ENCODE peak calls at places on chromosomes 16 and 17, in four cellular contexts. G is PC-3, E is choroid plexus epithelial cell, K is colonic mucosa. L is an unnamed sample.

GRCh38 chr16:86604436-86605220 is 26.3 kb downstream of the FOXL1 start:
- DNase-seq in E (no peak), G (no peak), K (no peak), L (no peak)

GRCh38 chr17:3750926-3751325 is 27.2 kb downstream of the HASPIN start:
- DNase-seq in K (no peak), E (no peak), G (no peak), L (no peak)

GRCh38 chr16:49643429-49644142 is 212.3 kb downstream of the ZNF423 start:
- DNase-seq in G (no peak), K (no peak), E (peak), L (no peak)

GRCh38 chr16:66416981-66417700 is 10.0 kb upstream of the BEAN1 start:
- DNase-seq in G (peak), K (peak), E (no peak), L (peak)

GRCh38 chr17:70773210-70773609 is 603.9 kb downstream of the KCNJ2 start:
- DNase-seq in E (no peak), K (no peak), G (no peak), L (no peak)

GRCh38 chr17:29368161-29368560 is 22.0 kb upstream of the TAOK1 start:
- DNase-seq in K (no peak), E (no peak), G (no peak), L (no peak)

GRCh38 chr16:56332464-56333079 is 92.8 kb downstream of the AMFR start:
- DNase-seq in K (peak), G (peak), E (peak), L (peak)

GRCh38 chr16:89958068-89958467 is 9.5 kb downstream of the DEF8 start:
- DNase-seq in E (peak), K (no peak), G (peak), L (peak)

GRCh38 chr16:57591086-57591869 is 37.2 kb upstream of the ADGRG1 start:
- DNase-seq in G (peak), E (peak), K (peak), L (peak)

GRCh38 chr16:56771558-56772279 is 41.8 kb downstream of the NUP93 start:
- DNase-seq in K (no peak), G (no peak), E (peak), L (no peak)

DNA sequence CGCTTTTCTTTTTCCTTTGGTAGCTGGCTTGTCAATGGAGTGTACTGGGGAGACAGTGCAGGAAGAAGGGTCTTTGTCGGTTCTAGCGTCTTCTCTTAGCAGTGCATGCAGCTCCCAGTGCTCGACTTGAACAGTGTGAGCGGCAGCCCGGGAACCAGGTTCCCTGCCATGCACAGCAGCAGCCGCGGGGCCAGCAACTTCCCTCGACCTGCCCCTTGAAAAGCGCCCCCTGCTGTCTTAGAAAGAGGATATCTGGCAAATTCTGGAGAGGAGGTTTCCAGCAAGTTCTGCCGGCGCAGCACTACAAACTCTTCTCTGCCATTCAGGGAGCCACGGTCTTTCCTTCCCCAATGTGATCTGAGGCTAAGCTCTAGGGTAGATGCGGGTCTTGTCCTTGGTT is 451.5 kb downstream of the PMP22 start:
- DNase-seq in G (peak), E (peak), K (no peak), L (no peak)
- TF ChIP-seq CTCF in G (peak), E (peak), K (no peak), L (no peak)

DNA sequence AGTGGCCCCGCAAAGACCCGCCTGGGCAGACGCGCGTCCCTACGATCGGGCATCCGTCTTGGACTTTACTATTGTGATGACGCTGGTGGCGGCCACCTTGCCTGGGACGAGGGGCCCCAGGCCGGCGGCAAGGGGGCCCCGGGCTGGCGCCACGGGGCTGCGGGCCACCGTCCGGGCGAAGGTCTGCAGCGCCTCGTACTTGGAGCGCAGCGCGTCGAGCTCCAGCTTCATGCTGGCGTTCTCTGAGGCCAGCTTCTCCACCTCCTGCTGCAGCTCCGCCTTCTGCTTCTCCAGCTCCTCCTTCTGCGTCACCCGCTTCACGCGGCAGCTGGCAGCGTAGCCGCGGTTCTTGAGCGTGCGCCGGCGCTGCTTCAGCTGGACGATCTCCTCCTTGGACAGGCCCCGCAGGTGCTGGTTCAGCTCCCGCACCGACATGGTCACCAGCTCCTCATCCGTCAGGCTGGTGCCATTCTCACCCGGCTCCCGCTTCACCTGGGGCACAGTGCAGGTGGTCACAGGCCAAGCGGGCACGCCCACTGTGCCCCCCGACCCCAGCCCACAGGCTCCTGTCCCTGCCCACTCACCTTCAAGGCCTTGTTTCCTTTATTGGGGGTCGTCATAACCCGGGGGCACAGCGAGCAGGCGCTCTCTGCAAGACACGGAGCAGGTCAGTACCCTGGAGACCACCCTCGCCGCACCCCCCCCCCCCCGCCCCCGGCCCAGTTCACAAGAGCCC is 4.8 kb upstream of the SIRT7 start:
- DNase-seq in G (no peak), K (no peak), E (no peak), L (no peak)
- H3K4me3 ChIP-seq in G (peak), K (peak), E (peak), L (no peak)

GRCh38 chr16:46772463-46772862 is 24.3 kb upstream of the MYLK3 start:
- DNase-seq in K (no peak), G (no peak), E (no peak), L (no peak)
- TF ChIP-seq CTCF in K (no peak), G (no peak), E (no peak), L (no peak)

GRCh38 chr17:55318715-55319487 is 54.1 kb downstream of the HLF start:
- DNase-seq in K (no peak), E (no peak), G (no peak), L (peak)
- H3K4me3 ChIP-seq in K (no peak), E (no peak), G (no peak), L (no peak)

DNA sequence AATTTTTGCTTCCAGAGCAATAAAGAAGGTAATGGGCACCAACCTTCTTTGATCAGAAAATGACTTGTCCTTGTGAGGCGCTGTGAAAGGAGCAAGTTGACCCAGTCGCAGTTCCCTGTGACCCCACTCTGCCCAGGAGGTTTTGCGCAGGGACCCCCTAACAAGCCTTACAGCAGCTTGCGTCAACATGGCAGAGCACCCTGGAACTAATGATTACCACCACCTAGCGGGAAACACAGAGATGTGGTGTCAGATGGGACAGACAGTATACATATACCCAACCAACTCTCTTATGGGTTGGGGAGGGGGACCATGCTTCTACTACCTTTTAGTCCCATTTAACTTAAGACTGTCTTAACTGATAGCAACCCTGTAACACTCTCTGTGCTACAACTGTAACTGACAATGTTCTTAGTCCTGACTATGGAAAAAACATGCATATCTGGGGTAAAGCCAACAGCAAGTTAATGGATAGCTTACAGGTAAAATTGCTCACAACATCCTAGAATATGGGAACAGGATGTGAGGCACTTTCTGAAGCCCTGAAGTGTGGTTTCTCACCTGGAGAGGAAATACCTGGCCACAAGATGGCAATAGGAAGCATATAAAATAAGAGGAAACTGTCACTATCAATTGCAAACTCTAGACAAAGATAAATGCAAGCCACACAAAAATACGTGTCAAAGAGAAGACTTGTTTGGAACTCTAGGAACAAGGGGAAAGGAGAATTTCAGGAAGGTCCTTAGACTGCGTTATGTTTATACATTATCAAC is 3.0 kb downstream of the KARS1 start:
- DNase-seq in K (no peak), G (peak), E (no peak), L (peak)
- TF ChIP-seq CTCF in K (peak), G (peak), E (no peak), L (peak)

GRCh38 chr17:50103252-50103651 is 8.1 kb downstream of the PDK2 start:
- DNase-seq in E (no peak), G (no peak), K (no peak), L (no peak)

GRCh38 chr17:50102164-50102991 is 7.2 kb downstream of the PDK2 start:
- DNase-seq in G (no peak), E (no peak), K (peak), L (no peak)

GRCh38 chr17:50100480-50100883 is 5.3 kb downstream of the PDK2 start:
- DNase-seq in G (no peak), K (peak), E (no peak), L (no peak)

GRCh38 chr17:50100921-50101345 is 5.8 kb downstream of the PDK2 start:
- DNase-seq in E (no peak), G (no peak), K (no peak), L (no peak)

DNA sequence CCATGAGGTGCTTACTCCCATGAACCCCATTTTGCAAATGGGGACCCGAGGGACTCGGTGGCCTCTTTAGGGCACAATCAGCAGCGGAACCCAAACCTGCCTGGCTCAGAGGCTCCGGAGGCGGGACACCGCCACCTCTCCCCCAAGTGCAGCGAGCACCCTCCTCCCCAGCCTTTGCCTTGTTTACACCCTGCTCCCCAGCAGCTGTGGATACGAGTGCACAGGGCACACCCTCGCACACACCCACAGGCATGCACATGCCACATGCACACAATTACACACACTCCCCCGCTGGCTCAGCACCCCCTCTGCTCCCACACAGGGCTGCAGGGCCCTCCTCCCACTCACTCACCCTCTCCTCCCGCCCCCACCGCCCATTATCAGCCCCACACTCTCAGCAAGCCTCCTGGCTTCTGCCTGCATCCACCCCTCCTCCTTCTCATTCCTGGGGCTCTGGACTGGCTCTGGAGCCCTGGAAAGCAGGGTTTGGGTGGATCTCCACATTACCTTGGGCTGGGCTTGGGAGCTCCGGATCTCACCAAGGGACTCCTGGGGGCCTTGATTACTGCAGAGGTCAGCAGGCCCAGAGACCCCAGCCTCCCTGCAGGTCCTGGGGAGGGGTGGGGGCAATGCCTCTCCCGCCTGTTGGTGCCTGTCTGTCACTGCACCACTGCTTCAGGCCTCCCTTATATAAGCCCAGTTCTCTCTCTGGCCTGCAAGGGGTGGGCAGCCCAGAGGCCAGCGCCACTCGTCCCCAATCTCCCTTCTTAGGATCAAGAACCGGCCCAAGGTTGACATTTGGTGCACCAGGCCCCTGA is 6.4 kb downstream of the PDK2 start:
- DNase-seq in K (peak), G (no peak), E (peak), L (no peak)
- H3K4me3 ChIP-seq in K (no peak), G (no peak), E (no peak), L (no peak)

DNA sequence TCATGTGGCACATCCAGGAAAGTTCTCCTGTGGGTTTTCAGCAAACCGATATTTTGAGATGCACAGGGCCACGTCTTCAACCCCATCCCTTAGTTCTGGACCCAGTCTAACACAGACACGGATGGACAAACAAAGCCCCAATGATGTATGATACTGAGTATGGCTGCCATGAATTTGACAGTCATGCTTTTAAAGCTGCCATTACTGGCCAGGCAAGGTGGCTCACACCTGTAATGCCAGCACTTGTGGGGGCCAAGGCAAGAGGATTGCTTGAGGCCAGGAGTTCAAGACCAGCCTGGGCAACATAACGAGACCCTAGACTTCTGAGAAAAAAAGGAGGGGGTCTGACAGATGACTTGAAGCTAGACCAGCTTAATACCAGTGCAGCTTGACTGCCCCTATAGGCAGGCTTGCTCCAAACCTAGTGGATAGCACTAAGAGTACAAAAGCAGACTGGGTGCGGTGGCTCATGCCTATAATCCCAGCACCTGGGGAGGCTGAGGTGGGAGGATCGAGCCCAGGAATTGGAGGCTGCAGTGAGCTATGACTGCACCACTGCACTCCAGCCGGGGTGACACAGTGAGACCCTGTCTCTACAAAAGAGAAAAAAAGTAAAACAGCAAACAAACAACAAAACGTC is 10.8 kb upstream of the ZNF629 start:
- DNase-seq in G (no peak), K (no peak), E (peak), L (no peak)
- TF ChIP-seq CTCF in G (peak), K (no peak), E (peak), L (no peak)

GRCh38 chr17:1644493-1645206 is 882 bp downstream of the SCARF1 start:
- DNase-seq in E (no peak), K (no peak), G (peak), L (peak)
- H3K4me3 ChIP-seq in E (no peak), K (peak), G (no peak), L (no peak)

DNA sequence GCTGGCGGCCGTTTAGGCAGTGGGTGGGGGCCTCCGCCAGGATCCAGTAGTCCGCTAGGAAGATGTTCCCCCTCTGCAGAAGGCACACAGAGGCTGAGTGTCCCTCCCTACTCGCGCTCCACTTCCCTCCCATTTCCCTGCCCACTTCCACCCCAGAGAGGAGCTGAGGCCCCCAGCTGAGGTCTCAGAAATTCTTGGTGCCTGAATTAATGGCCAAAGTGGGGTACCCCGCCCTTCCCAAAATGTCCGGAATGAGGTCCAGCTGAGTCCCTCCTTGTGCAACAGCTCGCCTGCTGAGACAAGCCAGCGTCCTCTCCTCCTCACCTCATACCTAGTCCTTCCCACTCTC is 7.9 kb downstream of the ALOXE3 start:
- DNase-seq in E (no peak), G (no peak), K (no peak), L (no peak)
- TF ChIP-seq CTCF in E (no peak), G (no peak), K (no peak), L (no peak)

DNA sequence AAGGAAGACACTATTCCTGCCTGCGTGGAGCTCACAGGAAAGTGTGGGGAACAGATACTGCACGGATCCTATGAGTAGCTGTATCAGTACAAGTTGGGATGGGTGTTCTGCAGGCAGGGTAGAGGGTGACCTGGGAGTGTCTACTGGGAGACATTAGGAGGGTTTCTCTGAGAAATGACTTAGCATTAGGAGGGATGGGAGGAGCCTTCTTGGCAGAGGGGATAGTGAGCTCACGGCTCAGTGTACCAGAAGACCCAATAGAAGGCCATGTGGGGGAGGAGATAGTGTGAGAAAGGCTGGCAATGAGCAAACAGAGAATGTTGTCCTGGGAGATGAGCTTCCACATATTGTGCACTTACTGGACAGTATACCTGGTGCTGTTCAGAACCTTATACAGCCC is 109.1 kb downstream of the MSI2 start:
- DNase-seq in E (no peak), G (no peak), K (no peak), L (no peak)
- H3K4me3 ChIP-seq in E (no peak), G (no peak), K (no peak), L (no peak)

L was measured in epithelial cell of esophagus.